ENCODE peak calls at places on chromosomes 7 and 10, in ten cellular contexts. E is mucosa of descending colon, H is hepatocyte, M is cardiac fibroblast, G is tibial artery, U is chondrocyte, S is HCT116, Q is OCI-LY7, L is dorsolateral prefrontal cortex, R is psoas muscle. C is an unnamed sample.

GRCh38 chr7:157352506-157352905 is 15.7 kb downstream of the DNAJB6 start:
- DNase-seq in R (no peak), Q (no peak), G (no peak), S (no peak), E (no peak), M (no peak), H (no peak), L (no peak), U (no peak), C (no peak)

GRCh38 chr7:24381919-24382505 is 98.0 kb downstream of the NPY start:
- DNase-seq in G (no peak), E (no peak), M (peak; percentile 48), S (peak; percentile 10), U (no peak), H (peak; percentile 54), Q (peak; percentile 79), R (no peak), L (no peak), C (no peak)

GRCh38 chr10:76308946-76309529 is 877.6 kb downstream of the LRMDA start:
- DNase-seq in R (no peak), G (no peak), Q (no peak), L (no peak), M (no peak), U (no peak), S (no peak), E (no peak), H (no peak), C (no peak)

GRCh38 chr7:102890292-102890970 is 22.4 kb upstream of the LRRC17 start:
- DNase-seq in E (no peak), S (no peak), Q (no peak), R (no peak), M (peak; percentile 79), U (no peak), G (no peak), L (peak; percentile 33), H (peak; percentile 35), C (no peak)

GRCh38 chr10:62726638-62727037 is 77.9 kb upstream of the ADO start:
- DNase-seq in R (no peak), G (no peak), H (no peak), U (no peak), Q (no peak), S (no peak), L (no peak), E (no peak), M (no peak), C (no peak)

GRCh38 chr10:93977442-93977841 is 16.3 kb upstream of the PLCE1 start:
- DNase-seq in E (no peak), S (no peak), H (no peak), G (no peak), U (no peak), L (no peak), M (no peak), R (no peak), Q (no peak), C (no peak)

GRCh38 chr10:117663750-117664149 is 121.2 kb downstream of the EMX2 start:
- DNase-seq in Q (no peak), S (peak; percentile 33), M (peak; percentile 38), R (no peak), U (no peak), E (no peak), L (no peak), G (no peak), H (peak; percentile 81), C (no peak)

GRCh38 chr10:67697646-67698245 is 1.8 kb upstream of the CTNNA3 start:
- DNase-seq in S (peak; percentile 41), L (no peak), M (peak; percentile 74), G (no peak), Q (peak; percentile 75), U (no peak), E (no peak), H (peak; percentile 57), R (no peak), C (no peak)

GRCh38 chr10:103501186-103501585 is 7.7 kb downstream of the NEURL1 start:
- DNase-seq in G (no peak), M (no peak), U (peak; percentile 51), L (no peak), R (no peak), E (no peak), H (no peak), S (no peak), Q (no peak), C (peak; percentile 37)

GRCh38 chr7:1326511-1326785 is 93.8 kb downstream of the UNCX start:
- DNase-seq in U (no peak), G (no peak), M (no peak), L (no peak), R (no peak), E (no peak), S (no peak), H (no peak), Q (no peak), C (no peak)

GRCh38 chr7:95213809-95214492 is 110.4 kb downstream of the PON1 start:
- DNase-seq in R (peak; percentile 78), E (peak; percentile 52), L (peak; percentile 68), M (peak; percentile 73), S (no peak), G (peak; percentile 78), Q (no peak), H (no peak), U (no peak), C (no peak)

GRCh38 chr10:34699904-34700303 is 115.2 kb downstream of the PARD3 start:
- DNase-seq in M (no peak), U (no peak), R (no peak), Q (no peak), S (no peak), E (no peak), G (no peak), H (no peak), L (no peak), C (no peak)

GRCh38 chr10:64011871-64012714 is 490.9 kb downstream of the REEP3 start:
- DNase-seq in E (no peak), M (no peak), R (no peak), L (no peak), U (no peak), G (no peak), H (no peak), Q (no peak), S (no peak), C (peak; percentile 36)

GRCh38 chr10:37314350-37314749 is 189.0 kb downstream of the ANKRD30A start:
- DNase-seq in M (no peak), H (no peak), E (no peak), R (no peak), L (no peak), U (no peak), Q (no peak), G (no peak), S (no peak), C (no peak)

GRCh38 chr7:99919814-99920618 is 686 bp upstream of the TRIM4 start:
- DNase-seq in R (no peak), G (no peak), Q (no peak), U (no peak), S (no peak), M (peak; percentile 13), L (no peak), H (no peak), E (no peak), C (no peak)

GRCh38 chr10:124086097-124086710 is 7.2 kb downstream of the CHST15 start:
- DNase-seq in H (no peak), L (no peak), G (no peak), E (no peak), Q (no peak), M (no peak), U (no peak), R (no peak), S (no peak), C (no peak)
- TF ChIP-seq CTCF in H (no peak), L (no peak), G (no peak), E (no peak), Q (no peak), M (no peak), U (no peak), R (no peak), S (no peak), C (no peak)

GRCh38 chr10:118967160-118967559 is 62.4 kb upstream of the NANOS1 start:
- DNase-seq in H (no peak), Q (no peak), L (no peak), M (no peak), U (no peak), G (no peak), S (no peak), R (no peak), E (no peak), C (no peak)
- TF ChIP-seq CTCF in H (no peak), Q (no peak), L (no peak), M (no peak), U (no peak), G (no peak), S (no peak), R (no peak), E (no peak), C (no peak)

DNA sequence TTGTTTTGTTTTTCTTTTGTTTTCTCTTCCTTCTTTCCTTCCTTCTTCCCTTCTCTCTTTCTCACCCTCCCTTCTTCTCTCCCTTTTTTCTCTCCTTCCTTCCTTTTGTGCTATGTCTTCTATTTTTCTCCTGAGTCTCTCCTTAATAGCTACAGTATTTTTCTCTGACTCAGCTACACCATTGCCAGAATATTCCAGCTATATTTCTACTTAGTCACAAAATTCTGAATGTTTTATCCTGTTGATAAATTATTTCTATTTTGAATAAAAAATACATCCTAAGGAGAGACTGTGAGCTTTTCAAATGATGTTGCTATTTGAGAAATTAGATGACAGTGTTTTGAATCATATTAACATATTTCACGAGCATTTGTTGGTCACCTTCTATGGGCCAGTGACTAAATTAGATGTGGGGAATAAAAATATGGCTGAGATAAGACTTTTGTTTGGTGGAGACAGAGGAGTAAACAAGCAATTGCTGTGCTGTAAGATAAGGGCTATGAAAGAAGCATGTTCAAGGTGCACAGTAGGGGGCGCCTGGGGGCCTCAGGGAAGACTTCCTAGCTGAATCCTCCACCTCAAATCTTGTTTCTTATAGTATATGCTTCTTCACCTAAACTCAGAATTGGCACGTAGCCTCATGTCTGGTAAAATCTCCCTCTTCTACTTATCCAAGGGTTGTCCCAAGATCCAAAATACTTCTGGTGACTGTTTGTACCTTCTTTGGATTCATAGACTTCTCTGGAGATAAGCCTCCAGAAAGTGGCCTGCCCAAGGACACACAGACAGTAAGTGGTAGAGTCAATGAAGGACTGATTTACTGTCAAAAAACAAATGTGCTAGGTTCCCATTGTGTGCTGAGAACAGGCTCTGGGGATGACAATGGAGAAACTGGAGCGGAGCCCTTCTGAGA is 115.5 kb upstream of the CREB5 start:
- DNase-seq in R (peak; percentile 25), Q (peak; percentile 31), S (peak; percentile 55), G (no peak), H (peak; percentile 57), U (no peak), E (no peak), L (no peak), M (peak; percentile 62), C (peak; percentile 63)
- TF ChIP-seq CTCF in R (peak; percentile 29), Q (peak; percentile 84), S (peak; percentile 77), G (peak; percentile 10), H (peak; percentile 34), U (peak; percentile 76), E (peak; percentile 17), L (peak; percentile 27), M (peak; percentile 80), C (peak; percentile 42)

DNA sequence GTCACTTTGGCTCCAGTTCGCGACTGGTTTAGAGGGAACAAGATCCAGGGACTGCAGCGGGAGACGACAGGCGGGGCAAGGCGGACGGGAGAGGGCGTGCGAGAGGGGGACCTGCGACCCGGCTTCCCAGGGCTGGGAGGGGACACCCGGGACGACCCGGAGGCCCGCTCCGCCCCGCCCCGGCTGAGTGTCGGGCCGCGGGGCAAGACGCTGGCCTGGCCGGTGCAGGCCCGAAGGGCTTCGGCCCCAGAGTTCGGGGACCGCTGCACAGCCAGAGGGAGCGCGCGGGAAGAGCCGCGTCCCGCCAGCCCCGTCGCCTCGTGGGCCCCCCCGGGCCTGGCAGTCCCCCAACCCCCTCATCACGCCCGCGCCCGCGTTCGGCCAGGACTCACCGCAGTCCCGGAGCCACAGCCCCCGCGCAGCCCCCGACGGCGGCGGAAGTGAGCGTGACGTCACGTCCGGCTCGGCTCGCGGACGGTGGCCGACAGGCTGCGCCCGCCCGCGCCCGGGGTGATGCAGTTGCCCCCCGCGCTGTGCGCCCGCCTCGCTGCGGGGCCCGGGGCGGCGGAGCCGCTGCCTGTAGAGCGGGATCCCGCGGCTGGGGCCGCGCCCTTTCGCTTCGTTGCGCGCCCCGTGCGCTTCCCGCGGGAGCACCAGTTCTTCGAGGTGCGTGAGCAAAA is at the start of the genes TUBGCP2 and ZNF511:
- DNase-seq in Q (peak; percentile 91), R (peak; percentile 91), E (peak; percentile 92), L (peak; percentile 80), S (no peak), M (peak; percentile 80), H (peak; percentile 94), G (peak; percentile 79), U (peak; percentile 95), C (peak; percentile 90)
- TF ChIP-seq CTCF in Q (no peak), R (no peak), E (no peak), L (peak; percentile 48), S (no peak), M (peak; percentile 3), H (peak; percentile 20), G (no peak), U (peak; percentile 27), C (no peak)